ENCODE peak calls at places on chromosomes 12 and 14, in four cellular contexts. H is endodermal cell, O is Panc1, U is upper lobe of right lung. Y is an unnamed sample.

GRCh38 chr14:68734231-68734732 is 58.6 kb downstream of the ZFP36L1 start:
- DNase-seq in O (no peak), U (no peak), H (no peak), Y (no peak)

GRCh38 chr12:131049002-131049401 is 95.3 kb downstream of the ADGRD1 start:
- DNase-seq in O (no peak), U (peak; percentile 28), H (no peak), Y (peak; percentile 20)

GRCh38 chr12:95963104-95963503 is 20.0 kb downstream of the AMDHD1 start:
- DNase-seq in O (no peak), H (peak; percentile 68), U (no peak), Y (no peak)

GRCh38 chr14:95285566-95285965 is 34.1 kb downstream of the CLMN start:
- DNase-seq in O (no peak), H (peak; percentile 2), U (no peak), Y (no peak)

GRCh38 chr14:30620178-30620577 is 1.9 kb upstream of the SCFD1 start:
- DNase-seq in O (no peak), U (no peak), H (no peak), Y (no peak)

GRCh38 chr12:68868043-68868790 is 60.2 kb downstream of the MDM2 start:
- DNase-seq in H (no peak), O (no peak), U (no peak), Y (no peak)

GRCh38 chr12:57842342-57843294 is 3.9 kb downstream of the CTDSP2 start:
- DNase-seq in U (no peak), H (peak; percentile 90), O (no peak), Y (peak; percentile 80)

GRCh38 chr12:59938190-59938962 is 342.5 kb downstream of the SLC16A7 start:
- DNase-seq in O (no peak), H (peak; percentile 47), U (no peak), Y (peak; percentile 1)

GRCh38 chr12:112577473-112578334 is 159.0 kb downstream of the PTPN11 start:
- DNase-seq in U (no peak), O (no peak), H (peak; percentile 94), Y (peak; percentile 70)

GRCh38 chr14:94681300-94682060 is 69.3 kb downstream of the SERPINA3 start:
- DNase-seq in U (peak; percentile 56), O (no peak), H (peak; percentile 86), Y (peak; percentile 77)

GRCh38 chr12:103308396-103308795 is 187.4 kb downstream of the C12orf42 start:
- DNase-seq in U (no peak), H (no peak), O (no peak), Y (no peak)

GRCh38 chr12:11992515-11992914 is 78.2 kb upstream of the BCL2L14 start:
- DNase-seq in U (no peak), O (no peak), H (no peak), Y (no peak)

GRCh38 chr12:111469406-111469805 is 63.7 kb downstream of the SH2B3 start:
- DNase-seq in U (no peak), O (no peak), H (no peak), Y (no peak)

GRCh38 chr12:51471465-51471864 is 46.8 kb downstream of the SLC4A8 start:
- DNase-seq in H (no peak), O (no peak), U (no peak), Y (no peak)

GRCh38 chr14:95136631-95137030 is 20.7 kb downstream of the DICER1 start:
- DNase-seq in O (no peak), H (no peak), U (no peak), Y (no peak)

GRCh38 chr14:94680498-94681288 is 68.5 kb downstream of the SERPINA3 start:
- DNase-seq in H (no peak), O (no peak), U (peak; percentile 28), Y (no peak)

GRCh38 chr14:37329189-37330001 is 131.7 kb downstream of the MIPOL1 start:
- DNase-seq in O (no peak), H (no peak), U (no peak), Y (no peak)

GRCh38 chr14:89386214-89386886 is 30.7 kb downstream of the FOXN3 start:
- DNase-seq in O (no peak), H (peak; percentile 34), U (no peak), Y (no peak)

GRCh38 chr14:51310453-51311074 is 70.5 kb downstream of the TMX1 start:
- DNase-seq in H (no peak), O (no peak), U (no peak), Y (no peak)

GRCh38 chr14:61321385-61322010 is at the start of gene PRKCH:
- DNase-seq in O (no peak), H (peak; percentile 90), U (peak; percentile 94), Y (peak; percentile 89)

GRCh38 chr12:94621662-94622359 is 28.5 kb downstream of the TMCC3 start:
- DNase-seq in U (no peak), O (no peak), H (peak; percentile 13), Y (no peak)
- H3K4me3 ChIP-seq in U (peak overlapping the region; percentile 32), O (peak overlapping the region; percentile 11), H (no peak overlapping the region), Y (no peak overlapping the region)

GRCh38 chr12:76081909-76082308 is 2.6 kb downstream of the NAP1L1 start:
- DNase-seq in O (no peak), U (no peak), H (no peak), Y (no peak)
- H3K36me3 ChIP-seq in O (peaks cover 10% of the 10 kb centered on the region), U (no peaks in the 10 kb centered on the region), H (peaks cover 31% of the 10 kb centered on the region), Y (no peaks in the 10 kb centered on the region)

GRCh38 chr12:62256408-62257079 is 3.7 kb upstream of the USP15 start:
- DNase-seq in U (no peak), H (no peak), O (no peak), Y (no peak)
- H3K4me3 ChIP-seq in U (no peak overlapping the region), H (no peak overlapping the region), O (no peak overlapping the region), Y (no peak overlapping the region)

DNA sequence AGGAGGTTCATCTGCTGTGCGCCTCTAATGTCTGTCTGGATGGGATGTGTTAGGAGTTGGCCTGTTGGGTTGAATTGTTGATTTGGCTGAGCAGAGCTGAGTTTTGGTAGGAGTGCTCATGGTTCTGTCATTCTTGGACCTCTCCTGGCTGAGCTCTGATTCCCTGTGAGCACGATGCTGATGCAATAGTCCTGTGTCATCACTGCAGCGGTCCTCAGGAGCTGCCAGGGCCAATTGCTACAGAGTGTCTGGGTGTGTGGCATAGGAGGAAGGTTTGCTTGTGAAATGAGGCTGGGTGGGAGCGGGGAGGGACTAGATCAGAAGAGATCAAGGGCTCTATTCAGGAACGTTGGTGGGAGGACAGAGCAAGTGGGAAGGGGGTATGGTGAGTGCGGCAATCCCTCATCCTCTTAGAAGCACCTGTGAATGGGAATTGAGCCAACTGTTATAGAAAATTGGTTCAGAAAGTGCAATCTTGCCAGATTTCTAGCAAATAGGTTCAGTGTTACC is 21.2 kb downstream of the PEX5 start:
- DNase-seq in U (no peak), H (no peak), O (no peak), Y (no peak)
- H3K36me3 ChIP-seq in U (peaks cover 57% of the 10 kb centered on the region), H (peaks cover 70% of the 10 kb centered on the region), O (no peaks in the 10 kb centered on the region), Y (peaks cover 37% of the 10 kb centered on the region)

GRCh38 chr12:14390885-14391530 is 25.5 kb downstream of the ATF7IP start:
- DNase-seq in H (no peak), O (no peak), U (no peak), Y (no peak)

GRCh38 chr12:14394317-14395058 is 29.0 kb downstream of the ATF7IP start:
- DNase-seq in U (no peak), O (peak; percentile 47), H (no peak), Y (peak; percentile 35)

GRCh38 chr12:14393736-14394135 is 28.3 kb downstream of the ATF7IP start:
- DNase-seq in U (no peak), O (no peak), H (no peak), Y (no peak)

GRCh38 chr12:14387472-14387871 is 22.0 kb downstream of the ATF7IP start:
- DNase-seq in U (no peak), O (no peak), H (no peak), Y (no peak)

DNA sequence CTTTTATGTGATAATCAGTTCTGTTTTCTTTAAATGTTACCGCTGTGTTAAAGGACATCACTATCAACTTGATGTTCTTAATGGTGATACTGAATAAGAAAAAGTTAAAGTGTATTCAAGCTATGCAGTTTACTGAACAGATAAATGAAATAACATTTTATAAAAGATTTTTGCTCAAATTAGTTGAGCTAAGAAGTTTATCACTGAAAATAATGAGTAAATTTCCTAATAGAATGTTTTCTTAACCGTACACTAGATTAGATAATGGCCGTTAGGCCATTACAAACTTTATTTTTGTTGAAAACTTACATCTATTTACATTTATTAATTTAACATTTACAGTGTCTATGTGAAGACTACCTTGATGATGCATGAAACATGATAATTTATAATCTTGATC is 25.0 kb downstream of the ATF7IP start:
- DNase-seq in U (no peak), O (no peak), H (no peak), Y (no peak)
- H3K4me3 ChIP-seq in U (no peak overlapping the region), O (peak overlapping the region; percentile 4), H (no peak overlapping the region), Y (no peak overlapping the region)

DNA sequence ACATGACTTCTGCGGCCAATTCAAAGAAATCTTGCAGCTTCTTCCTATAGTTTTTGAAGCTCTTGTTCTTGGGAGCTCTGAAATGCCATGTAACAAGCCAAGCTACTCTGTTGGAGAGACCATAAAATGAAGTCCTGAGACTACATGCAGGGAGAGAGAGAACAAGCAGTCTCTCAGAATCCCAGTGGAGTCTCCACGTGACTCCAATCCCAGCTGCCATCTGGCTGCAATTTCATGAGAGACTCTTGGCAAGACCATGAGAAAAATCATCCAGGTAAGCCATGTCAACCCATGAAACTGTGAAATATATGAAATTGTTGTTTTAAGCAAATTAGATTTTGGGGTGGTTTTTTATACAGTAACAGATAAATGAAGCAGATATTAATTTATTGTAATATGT is 54.4 kb downstream of the KLRG1 start:
- DNase-seq in O (no peak), H (no peak), U (no peak), Y (no peak)
- H3K36me3 ChIP-seq in O (no peaks in the 10 kb centered on the region), H (no peaks in the 10 kb centered on the region), U (no peaks in the 10 kb centered on the region), Y (no peaks in the 10 kb centered on the region)

DNA sequence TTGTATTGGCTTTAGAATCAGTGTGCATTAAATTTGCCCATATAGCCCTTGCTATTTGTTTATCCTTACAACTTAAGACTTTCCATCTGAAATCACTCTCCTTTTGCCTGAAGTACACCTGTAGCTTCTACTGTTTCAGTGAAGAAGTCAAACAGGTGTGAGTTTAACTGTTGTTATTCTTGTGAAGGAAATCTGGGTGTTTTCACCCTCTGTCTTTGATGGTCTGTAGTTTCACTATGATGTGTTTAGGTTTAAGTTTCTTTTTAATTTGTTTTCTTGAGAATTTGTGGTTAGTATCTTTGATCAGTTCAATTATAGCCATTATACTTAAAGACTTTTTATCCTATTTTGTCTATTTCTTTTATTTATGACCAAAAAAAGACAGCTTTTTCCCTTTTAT is 68.9 kb upstream of the BBS10 start:
- DNase-seq in O (no peak), H (no peak), U (no peak), Y (no peak)
- H3K4me3 ChIP-seq in O (no peak overlapping the region), H (no peak overlapping the region), U (no peak overlapping the region), Y (no peak overlapping the region)

GRCh38 chr14:20346713-20347112 is 3.3 kb downstream of the PARP2 start:
- DNase-seq in U (no peak), H (no peak), O (no peak), Y (no peak)

GRCh38 chr14:20347747-20348146 is 4.3 kb downstream of the PARP2 start:
- DNase-seq in H (no peak), U (no peak), O (no peak), Y (no peak)

GRCh38 chr14:20345366-20345765 is 1.9 kb downstream of the PARP2 start:
- DNase-seq in H (no peak), U (no peak), O (no peak), Y (no peak)

GRCh38 chr14:20343092-20343854 is at the start of gene PARP2:
- DNase-seq in O (peak; percentile 98), U (peak; percentile 97), H (peak; percentile 99), Y (peak; percentile 96)

GRCh38 chr14:20343855-20344205 is 395 bp downstream of the PARP2 start:
- DNase-seq in U (no peak), O (no peak), H (no peak), Y (no peak)
- H3K36me3 ChIP-seq in U (peaks cover 34% of the 10 kb centered on the region), O (peaks cover 4% of the 10 kb centered on the region), H (peaks cover 37% of the 10 kb centered on the region), Y (peaks cover 13% of the 10 kb centered on the region)